ENCODE peak calls at places on chromosomes 6 and 20, in seven cellular contexts. K is psoas muscle; E is lung; J is right lobe of liver; T is A549; I is adrenal gland; X is CD8-positive, alpha-beta T cell. A is an unnamed sample.
A peak's percentile ranks its signal among the peaks of the same experiment; 100 is the strongest.

GRCh38 chr20:13046409-13046808 is 37.6 kb downstream of the SPTLC3 start:
- DNase-seq in K (no peak), J (no peak), E (no peak), X (no peak), T (no peak), I (no peak), A (no peak)

GRCh38 chr6:79546186-79546585 is 9.0 kb upstream of the LCA5 start:
- DNase-seq in I (no peak), K (no peak), J (no peak), X (no peak), E (no peak), T (no peak), A (no peak)

GRCh38 chr6:26401987-26402658 is at the start of gene BTN3A1:
- DNase-seq in I (peak; percentile 58), E (peak; percentile 68), K (peak; percentile 71), J (peak; percentile 65), T (peak; percentile 62), X (peak; percentile 44), A (peak; percentile 66)

GRCh38 chr6:21186479-21187055 is 407.0 kb upstream of the SOX4 start:
- DNase-seq in T (no peak), J (no peak), I (no peak), E (no peak), K (no peak), X (no peak), A (no peak)

GRCh38 chr6:25829375-25829774 is 2.5 kb downstream of the SLC17A1 start:
- DNase-seq in E (no peak), T (no peak), I (no peak), J (no peak), X (no peak), K (no peak), A (no peak)

GRCh38 chr6:111873178-111874029 is at the start of gene FYN:
- DNase-seq in J (peak; percentile 97), E (peak; percentile 98), I (peak; percentile 97), K (peak; percentile 98), X (peak; percentile 98), T (peak; percentile 89), A (peak; percentile 91)

GRCh38 chr6:1987640-1988039 is 257.8 kb downstream of the GMDS start:
- DNase-seq in J (no peak), T (no peak), E (no peak), X (no peak), I (no peak), K (no peak), A (no peak)

GRCh38 chr6:119449253-119450156 is 99.9 kb upstream of the MAN1A1 start:
- DNase-seq in J (no peak), T (no peak), E (no peak), I (no peak), X (no peak), K (no peak), A (peak; percentile 4)

GRCh38 chr6:11496152-11497060 is 41.1 kb upstream of the TMEM170B start:
- DNase-seq in K (peak; percentile 22), I (peak; percentile 78), X (peak; percentile 48), J (no peak), E (peak; percentile 78), T (peak; percentile 83), A (peak; percentile 63)

GRCh38 chr20:12152996-12153395 is 235.3 kb downstream of the BTBD3 start:
- DNase-seq in J (no peak), X (no peak), I (no peak), K (no peak), E (no peak), T (no peak), A (no peak)

GRCh38 chr20:22523128-22523498 is 61.3 kb downstream of the FOXA2 start:
- DNase-seq in I (no peak), T (no peak), E (no peak), X (no peak), K (no peak), J (no peak), A (no peak)

GRCh38 chr20:62668441-62669027 is 26.2 kb downstream of the SLCO4A1 start:
- DNase-seq in E (peak; percentile 71), T (peak; percentile 72), J (peak; percentile 55), K (peak; percentile 65), X (peak; percentile 35), I (peak; percentile 76), A (peak; percentile 59)

GRCh38 chr6:139577124-139577800 is 202.8 kb upstream of the CITED2 start:
- DNase-seq in T (no peak), E (no peak), J (no peak), I (peak; percentile 30), X (no peak), K (no peak), A (no peak)

GRCh38 chr20:61297981-61298380 is 45.9 kb downstream of the CDH4 start:
- DNase-seq in I (no peak), K (no peak), T (no peak), X (no peak), E (no peak), J (no peak), A (no peak)

GRCh38 chr6:37047933-37048850 is 42.7 kb downstream of the FGD2 start:
- DNase-seq in T (no peak), J (no peak), E (no peak), X (no peak), I (no peak), K (no peak), A (no peak)

GRCh38 chr6:37048851-37049734 is 43.6 kb downstream of the FGD2 start:
- DNase-seq in J (no peak), E (no peak), X (peak; percentile 66), T (no peak), K (peak; percentile 51), I (no peak), A (no peak)

GRCh38 chr6:37049990-37050853 is 44.8 kb downstream of the FGD2 start:
- DNase-seq in I (peak; percentile 45), J (peak; percentile 74), E (peak; percentile 76), T (no peak), K (peak; percentile 68), X (peak; percentile 32), A (peak; percentile 93)

GRCh38 chr6:37050854-37051137 is 45.3 kb downstream of the FGD2 start:
- DNase-seq in E (no peak), T (no peak), X (no peak), J (no peak), I (no peak), K (no peak), A (no peak)

DNA sequence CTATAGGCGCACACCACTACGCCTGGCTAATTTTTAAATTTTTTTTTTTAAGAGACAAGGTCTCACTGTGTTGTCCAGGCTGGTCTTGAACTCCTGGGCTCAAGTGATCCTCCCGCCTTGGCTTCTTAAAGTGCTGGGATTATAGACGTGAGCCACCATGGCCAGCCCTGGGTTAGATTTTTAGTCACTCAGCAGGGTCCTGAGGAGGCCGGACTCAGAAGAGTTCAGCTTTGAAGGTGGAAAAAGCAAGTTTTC is 44.2 kb downstream of the FGD2 start:
- DNase-seq in X (no peak), J (no peak), T (no peak), E (no peak), I (no peak), K (no peak), A (no peak)
- H3K27ac ChIP-seq in X (peak overlapping the region; percentile 59), J (peak overlapping the region; percentile 60), T (no peak overlapping the region), E (no peak overlapping the region), I (no peak overlapping the region), K (no peak overlapping the region), A (peak overlapping the region; percentile 86)

GRCh38 chr20:32577023-32577422 is 8.1 kb downstream of the NOL4L start:
- DNase-seq in T (no peak), X (no peak), I (no peak), J (no peak), E (no peak), K (no peak), A (no peak)
- TF ChIP-seq CTCF in T (no peak), X (no peak), I (no peak), J (no peak), E (no peak), K (no peak), A (no peak)

GRCh38 chr20:63701051-63701328 is 4.5 kb downstream of the TNFRSF6B start:
- DNase-seq in E (no peak), J (no peak), T (no peak), X (no peak), K (no peak), I (no peak), A (no peak)

GRCh38 chr20:63698739-63699465 is 2.5 kb downstream of the TNFRSF6B start:
- DNase-seq in I (peak; percentile 77), K (peak; percentile 85), E (no peak), X (no peak), T (peak; percentile 83), J (peak; percentile 35), A (no peak)

GRCh38 chr20:63700199-63701050 is 4.0 kb downstream of the TNFRSF6B start:
- DNase-seq in J (peak; percentile 20), K (peak; percentile 20), E (no peak), T (no peak), X (no peak), I (peak; percentile 23), A (no peak)

GRCh38 chr20:63697868-63698545 is 1.6 kb downstream of the TNFRSF6B start:
- DNase-seq in X (no peak), E (no peak), J (peak; percentile 26), T (no peak), I (no peak), K (no peak), A (no peak)

GRCh38 chr20:63699466-63700198 is 3.2 kb downstream of the TNFRSF6B start:
- DNase-seq in I (peak; percentile 34), X (no peak), K (peak; percentile 24), J (peak; percentile 22), T (no peak), E (no peak), A (no peak)
- H3K27ac ChIP-seq in I (no peak overlapping the region), X (no peak overlapping the region), K (peak overlapping the region; percentile 71), J (no peak overlapping the region), T (peak overlapping the region; percentile 88), E (peak overlapping the region; percentile 86), A (no peak overlapping the region)

GRCh38 chr20:63957690-63958441 is 1.6 kb upstream of the UCKL1 start:
- DNase-seq in X (no peak), E (no peak), T (peak; percentile 23), J (peak; percentile 52), I (no peak), K (no peak), A (no peak)

GRCh38 chr20:63955846-63956663 is at the start of gene UCKL1:
- DNase-seq in T (peak; percentile 90), E (peak; percentile 89), K (peak; percentile 95), X (peak; percentile 86), I (peak; percentile 92), J (peak; percentile 95), A (peak; percentile 82)

GRCh38 chr20:63956664-63957003 is 418 bp upstream of the UCKL1 start:
- DNase-seq in J (no peak), I (no peak), X (no peak), K (no peak), T (no peak), E (no peak), A (no peak)

GRCh38 chr20:63958471-63958870 is 2.3 kb upstream of the UCKL1 start:
- DNase-seq in X (no peak), T (no peak), I (no peak), E (no peak), K (no peak), J (no peak), A (no peak)

DNA sequence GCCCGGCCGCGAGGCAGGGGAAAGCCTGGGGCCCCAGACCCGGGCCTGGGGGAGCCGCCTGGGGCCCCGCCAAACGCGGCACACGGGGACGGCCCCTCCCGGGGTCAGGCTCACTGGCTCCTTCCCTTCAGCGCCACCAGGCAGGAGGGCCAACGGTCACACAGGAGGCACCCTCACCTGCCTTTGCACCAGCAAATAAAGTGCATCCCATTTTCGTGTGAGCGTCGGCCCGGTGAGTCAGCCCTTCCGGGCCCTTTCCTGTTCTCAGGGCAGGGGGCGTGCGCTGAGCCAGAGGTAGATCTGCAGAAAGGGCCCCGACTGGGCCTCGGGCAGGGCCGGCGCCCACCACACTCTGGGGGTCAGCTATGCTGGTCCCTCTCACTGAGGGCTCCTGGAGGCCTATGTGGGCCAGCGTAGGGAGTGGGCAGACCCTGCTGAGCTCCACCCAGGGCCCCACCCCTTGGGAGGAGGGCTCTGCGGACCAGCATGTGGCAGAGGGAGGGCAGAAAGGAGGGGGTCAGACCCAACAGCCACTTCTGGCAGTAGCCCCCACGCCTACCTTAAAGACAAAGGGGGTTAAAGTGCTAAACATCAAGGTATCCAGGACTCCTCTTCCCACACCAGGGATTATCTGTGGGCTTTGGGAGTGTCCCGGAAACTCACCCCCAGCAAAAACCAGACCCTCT is 931 bp upstream of the UCKL1 start:
- DNase-seq in T (peak; percentile 82), I (peak; percentile 70), K (peak; percentile 74), E (peak; percentile 64), X (peak; percentile 58), J (peak; percentile 70), A (peak; percentile 73)
- TF ChIP-seq CTCF in T (no peak), I (no peak), K (peak; percentile 13), E (no peak), X (no peak), J (no peak), A (no peak)

A was measured in HL-60.